ENCODE peak calls at places on chromosome 1, in nine cellular contexts. T is choroid plexus epithelial cell; U is brain microvascular endothelial cell; R is B cell; S is CD8-positive, alpha-beta T cell; I is MM.1S; L is cardiac muscle cell; X is BE2C; J is PC-9. B is an unnamed sample.

GRCh38 chr1:921011-921837 is 2.5 kb upstream of the SAMD11 start:
- DNase-seq in T (peak), U (peak), R (peak), S (no peak), I (peak), L (peak), X (peak), J (peak), B (peak)

GRCh38 chr1:156826596-156826995 is 9.9 kb upstream of the SH2D2A start:
- DNase-seq in T (peak), U (no peak), R (no peak), S (no peak), I (no peak), L (no peak), X (no peak), J (no peak), B (no peak)

GRCh38 chr1:172934417-172934762 is 116.4 kb downstream of the TNFSF18 start:
- DNase-seq in T (no peak), U (no peak), R (no peak), S (no peak), I (no peak), L (no peak), X (no peak), J (no peak), B (no peak)

GRCh38 chr1:71743862-71744261 is 538.5 kb downstream of the NEGR1 start:
- DNase-seq in T (no peak), U (no peak), R (no peak), S (no peak), I (no peak), L (no peak), X (no peak), J (no peak), B (no peak)

GRCh38 chr1:224223819-224224714 is 41.0 kb downstream of the DEGS1 start:
- DNase-seq in T (peak), U (peak), R (no peak), S (no peak), I (no peak), L (peak), X (no peak), J (peak), B (no peak)

GRCh38 chr1:35062518-35063196 is 16.5 kb upstream of the ZMYM1 start:
- DNase-seq in T (peak), U (peak), R (no peak), S (no peak), I (no peak), L (no peak), X (peak), J (peak), B (no peak)

GRCh38 chr1:173050865-173051264 is at the start of gene TNFSF18:
- DNase-seq in T (peak), U (peak), R (no peak), S (no peak), I (no peak), L (no peak), X (no peak), J (no peak), B (no peak)

GRCh38 chr1:207811920-207812720 is 60.3 kb downstream of the CD46 start:
- DNase-seq in T (peak), U (no peak), R (no peak), S (no peak), I (no peak), L (no peak), X (peak), J (no peak), B (peak)

GRCh38 chr1:29688477-29689365 is 452.4 kb downstream of the PTPRU start:
- DNase-seq in T (peak), U (peak), R (no peak), S (no peak), I (no peak), L (no peak), X (no peak), J (no peak), B (no peak)

GRCh38 chr1:21050031-21050430 is 126.7 kb downstream of the EIF4G3 start:
- DNase-seq in T (peak), U (peak), R (no peak), S (no peak), I (no peak), L (no peak), X (no peak), J (no peak), B (no peak)

GRCh38 chr1:234277161-234277868 is 95.9 kb upstream of the COA6 start:
- DNase-seq in T (no peak), U (no peak), R (no peak), S (no peak), I (no peak), L (no peak), X (no peak), J (no peak), B (no peak)

GRCh38 chr1:224592636-224593579 is 23.2 kb upstream of the CNIH3 start:
- DNase-seq in T (peak), U (peak), R (no peak), S (no peak), I (peak), L (no peak), X (peak), J (no peak), B (no peak)

GRCh38 chr1:26538480-26539412 is 9.2 kb downstream of the RPS6KA1 start:
- DNase-seq in T (peak), U (peak), R (no peak), S (peak), I (peak), L (peak), X (peak), J (no peak), B (peak)

GRCh38 chr1:94093996-94094395 is 27.0 kb downstream of the ABCA4 start:
- DNase-seq in T (peak), U (peak), R (no peak), S (no peak), I (no peak), L (no peak), X (no peak), J (no peak), B (no peak)

GRCh38 chr1:221268295-221268694 is 389.1 kb downstream of the HLX start:
- DNase-seq in T (peak), U (peak), R (no peak), S (no peak), I (no peak), L (no peak), X (no peak), J (no peak), B (no peak)

GRCh38 chr1:22788298-22788697 is 77.7 kb downstream of the EPHB2 start:
- DNase-seq in T (no peak), U (no peak), R (no peak), S (no peak), I (no peak), L (no peak), X (no peak), J (no peak), B (no peak)

GRCh38 chr1:162386292-162387225 is 5.0 kb downstream of the C1orf226 start:
- DNase-seq in T (no peak), U (no peak), R (no peak), S (no peak), I (no peak), L (no peak), X (no peak), J (no peak), B (no peak)

GRCh38 chr1:200373811-200374231 is 36.0 kb downstream of the ZNF281 start:
- DNase-seq in T (no peak), U (no peak), R (no peak), S (no peak), I (no peak), L (no peak), X (no peak), J (no peak), B (no peak)

GRCh38 chr1:243230914-243231313 is 24.2 kb downstream of the CEP170 start:
- DNase-seq in T (peak), U (no peak), R (no peak), S (no peak), I (peak), L (peak), X (no peak), J (peak), B (no peak)

GRCh38 chr1:161733526-161733925 is 12.2 kb downstream of the FCRLB start:
- DNase-seq in T (peak), U (peak), R (no peak), S (no peak), I (no peak), L (no peak), X (no peak), J (peak), B (no peak)

GRCh38 chr1:16978139-16978538 is 2.3 kb downstream of the MFAP2 start:
- DNase-seq in T (no peak), U (no peak), R (no peak), S (no peak), I (no peak), L (no peak), X (no peak), J (no peak), B (no peak)

GRCh38 chr1:96536576-96536975 is 185.0 kb upstream of the PTBP2 start:
- DNase-seq in T (no peak), U (peak), R (no peak), S (no peak), I (no peak), L (no peak), X (no peak), J (no peak), B (no peak)
- TF ChIP-seq CTCF in T (no peak), U (no peak), R (no peak), S (no peak), I (no peak), L (no peak), X (no peak), J (no peak), B (no peak)

GRCh38 chr1:39898146-39898545 is 3.6 kb downstream of the MYCL start:
- DNase-seq in T (no peak), U (no peak), R (no peak), S (no peak), I (no peak), L (no peak), X (no peak), J (no peak), B (no peak)

GRCh38 chr1:39895096-39895495 is 6.6 kb downstream of the MYCL start:
- DNase-seq in T (peak), U (no peak), R (no peak), S (no peak), I (no peak), L (peak), X (no peak), J (no peak), B (no peak)

GRCh38 chr1:39895731-39896480 is 5.8 kb downstream of the MYCL start:
- DNase-seq in T (no peak), U (no peak), R (no peak), S (no peak), I (no peak), L (no peak), X (no peak), J (no peak), B (no peak)

GRCh38 chr1:39898648-39899603 is 2.8 kb downstream of the MYCL start:
- DNase-seq in T (peak), U (peak), R (no peak), S (no peak), I (no peak), L (peak), X (peak), J (peak), B (peak)

DNA sequence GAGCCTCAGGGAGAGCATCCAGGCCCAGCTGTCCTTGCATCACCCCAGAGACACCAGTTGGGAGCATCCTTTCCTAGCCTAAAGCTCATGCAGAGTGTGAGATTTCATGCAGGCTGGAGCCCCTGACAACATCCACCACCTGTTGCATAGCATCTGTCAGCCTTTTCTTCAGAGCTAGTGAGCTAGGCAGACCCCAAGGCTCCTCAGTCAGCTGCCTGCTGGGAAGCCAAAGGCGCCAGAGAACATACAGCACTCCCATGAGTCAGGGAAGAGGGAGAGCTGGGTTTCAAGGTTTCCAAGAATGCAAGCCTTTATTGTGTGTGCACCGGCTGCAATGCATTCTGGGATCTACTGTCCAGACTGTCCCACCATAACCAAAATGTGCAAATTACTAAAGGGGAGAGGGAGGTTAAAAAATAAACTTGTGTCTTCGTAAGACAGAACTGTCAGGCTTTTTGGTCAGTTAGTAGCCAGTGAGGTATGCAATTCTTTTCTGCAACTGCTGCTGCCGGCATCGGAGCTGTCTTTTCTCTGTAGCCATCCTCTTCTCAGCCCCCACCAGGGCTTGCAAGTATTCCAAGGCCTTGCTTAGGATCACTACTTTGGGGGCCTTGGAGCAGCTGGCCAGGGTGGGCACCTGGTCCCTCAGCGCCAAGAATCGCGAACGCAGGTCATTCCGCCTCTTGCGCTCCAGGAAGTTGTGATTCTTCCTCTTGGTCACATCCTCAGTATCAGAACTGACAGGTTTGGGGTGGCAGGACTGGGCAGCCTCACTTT is 4.6 kb downstream of the MYCL start:
- DNase-seq in T (peak), U (peak), R (no peak), S (no peak), I (no peak), L (peak), X (no peak), J (no peak), B (peak)
- TF ChIP-seq CTCF in T (peak), U (no peak), R (no peak), S (no peak), I (no peak), L (no peak), X (no peak), J (no peak), B (peak)

GRCh38 chr1:204132718-204133117 is 19.1 kb downstream of the ETNK2 start:
- DNase-seq in T (no peak), U (no peak), R (no peak), S (no peak), I (no peak), L (no peak), X (no peak), J (no peak), B (no peak)

GRCh38 chr1:204128964-204129896 is 22.6 kb downstream of the ETNK2 start:
- DNase-seq in T (peak), U (peak), R (peak), S (peak), I (peak), L (peak), X (peak), J (no peak), B (peak)

GRCh38 chr1:204131978-204132377 is 19.9 kb downstream of the ETNK2 start:
- DNase-seq in T (no peak), U (no peak), R (no peak), S (no peak), I (no peak), L (no peak), X (no peak), J (peak), B (no peak)

GRCh38 chr1:204130178-204130577 is 21.7 kb downstream of the ETNK2 start:
- DNase-seq in T (no peak), U (no peak), R (no peak), S (no peak), I (no peak), L (no peak), X (peak), J (peak), B (no peak)

DNA sequence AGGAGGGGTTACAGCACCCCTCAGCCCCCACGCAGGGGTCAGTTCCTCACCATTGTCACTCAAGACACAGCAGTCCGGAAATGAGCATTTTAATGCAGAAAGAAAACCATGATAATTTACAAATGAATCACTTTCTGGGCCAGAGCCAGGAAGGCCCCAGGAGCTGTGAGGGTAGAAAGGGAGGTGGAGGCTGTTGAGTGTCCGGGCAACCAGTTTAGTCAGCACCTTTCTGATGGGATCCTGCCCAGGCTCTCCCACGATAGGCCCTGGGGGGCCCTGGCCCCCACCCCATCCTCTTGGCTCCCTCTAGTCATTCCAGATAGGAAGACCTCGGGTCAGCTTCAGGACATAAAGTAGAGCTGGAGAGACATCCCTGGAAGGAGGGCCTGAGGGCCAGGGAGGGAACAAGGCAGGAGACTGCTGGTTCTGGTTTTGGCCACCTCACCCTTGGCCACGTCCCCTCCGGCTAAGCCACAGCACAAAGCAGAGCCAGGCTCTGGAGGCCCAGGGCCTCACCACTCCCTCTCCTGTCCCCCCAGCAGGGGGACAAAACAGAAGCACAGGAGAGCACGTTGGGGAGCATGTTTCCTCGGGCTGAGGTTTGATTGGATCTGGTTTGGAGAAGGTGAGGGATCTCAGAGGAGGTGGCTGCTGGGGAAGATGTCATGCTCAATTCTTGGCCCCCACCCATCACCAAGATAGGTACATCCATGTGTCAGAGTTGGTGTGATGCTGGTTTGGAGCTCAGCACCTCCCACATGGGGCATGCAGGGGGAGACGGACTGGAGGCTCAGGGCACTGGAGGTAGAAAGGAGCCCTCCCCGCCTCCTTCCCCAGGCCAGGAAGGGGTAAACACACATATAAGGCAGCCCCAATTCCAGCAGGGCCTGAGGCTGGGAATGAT is 20.6 kb downstream of the ETNK2 start:
- DNase-seq in T (peak), U (peak), R (no peak), S (no peak), I (no peak), L (no peak), X (no peak), J (peak), B (no peak)
- TF ChIP-seq CTCF in T (peak), U (peak), R (no peak), S (no peak), I (no peak), L (peak), X (peak), J (no peak), B (peak)

GRCh38 chr1:60970081-60970509 is 112.3 kb upstream of the NFIA start:
- DNase-seq in T (peak), U (no peak), R (no peak), S (no peak), I (no peak), L (peak), X (no peak), J (no peak), B (no peak)
- TF ChIP-seq CTCF in T (peak), U (peak), R (no peak), S (no peak), I (no peak), L (peak), X (peak), J (peak), B (no peak)

GRCh38 chr1:54519709-54520108 is 28.3 kb upstream of the ACOT11 start:
- DNase-seq in T (no peak), U (no peak), R (no peak), S (no peak), I (no peak), L (no peak), X (peak), J (no peak), B (peak)
- TF ChIP-seq CTCF in T (no peak), U (no peak), R (no peak), S (no peak), I (peak), L (no peak), X (peak), J (peak), B (peak)

GRCh38 chr1:28260803-28261174 is 1.5 kb downstream of the SESN2 start:
- DNase-seq in T (no peak), U (no peak), R (no peak), S (no peak), I (no peak), L (no peak), X (no peak), J (no peak), B (no peak)

GRCh38 chr1:28257736-28258135 is 1.6 kb upstream of the SESN2 start:
- DNase-seq in T (no peak), U (no peak), R (no peak), S (no peak), I (no peak), L (no peak), X (no peak), J (no peak), B (no peak)

GRCh38 chr1:28258628-28259251 is 578 bp upstream of the SESN2 start:
- DNase-seq in T (no peak), U (no peak), R (no peak), S (no peak), I (no peak), L (no peak), X (no peak), J (no peak), B (no peak)

GRCh38 chr1:28259935-28260802 is 851 bp downstream of the SESN2 start:
- DNase-seq in T (peak), U (peak), R (no peak), S (no peak), I (peak), L (peak), X (peak), J (peak), B (peak)

DNA sequence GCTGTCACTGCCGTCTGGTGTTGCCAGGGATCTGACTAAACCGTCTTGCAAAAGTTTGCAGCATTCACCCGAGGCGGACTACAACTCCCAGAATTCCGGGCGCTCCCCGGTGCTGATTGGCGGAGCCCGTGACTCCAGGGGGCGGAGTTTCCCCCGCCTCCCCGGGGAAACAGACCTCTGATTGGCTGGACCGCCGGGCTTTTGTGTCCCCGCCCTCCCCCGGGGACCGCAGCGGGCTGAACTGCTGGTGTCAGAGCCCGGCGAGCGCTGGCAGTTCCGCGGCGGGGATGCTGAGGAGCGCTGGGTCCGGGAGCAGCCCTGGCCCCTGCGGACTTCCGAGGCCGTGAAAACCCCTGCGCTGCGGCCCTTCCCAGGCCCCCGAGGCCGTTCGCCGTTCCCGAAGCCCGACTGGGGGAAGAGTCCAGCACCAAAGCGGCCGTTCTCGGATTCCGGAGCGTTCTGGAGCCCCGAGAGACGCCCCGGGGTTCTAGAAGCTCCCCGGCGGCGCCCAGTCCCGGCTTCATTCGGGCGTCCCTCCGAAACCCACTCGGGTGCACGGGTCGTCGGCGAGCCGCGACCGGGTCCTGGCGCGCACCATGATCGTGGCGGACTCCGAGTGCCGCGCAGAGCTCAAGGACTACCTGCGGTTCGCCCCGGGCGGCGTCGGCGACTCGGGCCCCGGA is at the start of gene SESN2:
- DNase-seq in T (peak), U (peak), R (peak), S (peak), I (peak), L (peak), X (peak), J (peak), B (peak)
- TF ChIP-seq CTCF in T (no peak), U (no peak), R (no peak), S (no peak), I (no peak), L (no peak), X (no peak), J (no peak), B (no peak)

B was measured in WERI-Rb-1.